ENCODE peak calls at places on chromosomes 2 and 18, in eight cellular contexts. W is LoVo; R is GF-D8; X is heart right ventricle; P is fibroblast of pulmonary artery; G is activated CD4-positive, alpha-beta T cell treated with anti-CD3 and anti-CD28 coated beads for 24 hours; O is stimulated activated CD4-positive, alpha-beta T cell treated with anti-CD3 and anti-CD28 coated beads, Interleukin-12 subunit alpha, Interleukin-12 subunit beta, amount 100 ng/mL, for 24 hours; S is A172. H is an unnamed sample.

GRCh38 chr2:36338124-36338826 is 17.3 kb upstream of the CRIM1 start:
- DNase-seq in W (no peak), R (no peak), X (no peak), P (no peak), G (no peak), O (no peak), S (no peak), H (no peak)

GRCh38 chr2:44333994-44334393 is 27.3 kb downstream of the PREPL start:
- DNase-seq in W (no peak), R (no peak), X (no peak), P (no peak), G (no peak), O (no peak), S (no peak), H (no peak)

GRCh38 chr2:178990533-178991241 is 59.2 kb downstream of the CCDC141 start:
- DNase-seq in W (no peak), R (no peak), X (no peak), P (no peak), G (no peak), O (no peak), S (no peak), H (no peak)

GRCh38 chr18:8229786-8230185 is 379.5 kb upstream of the RAB12 start:
- DNase-seq in W (no peak), R (no peak), X (no peak), P (no peak), G (no peak), O (no peak), S (no peak), H (no peak)

GRCh38 chr2:121036226-121036692 is 248.7 kb downstream of the TFCP2L1 start:
- DNase-seq in W (no peak), R (no peak), X (no peak), P (no peak), G (no peak), O (no peak), S (no peak), H (no peak)

GRCh38 chr2:66437601-66438497 is 2.9 kb downstream of the MEIS1 start:
- DNase-seq in W (no peak), R (no peak), X (no peak), P (peak), G (no peak), O (no peak), S (peak), H (no peak)

GRCh38 chr2:101737478-101738240 is 40.2 kb downstream of the MAP4K4 start:
- DNase-seq in W (no peak), R (no peak), X (no peak), P (peak), G (no peak), O (no peak), S (no peak), H (no peak)

GRCh38 chr2:71067567-71068217 is 756 bp upstream of the NAGK start:
- DNase-seq in W (no peak), R (no peak), X (no peak), P (no peak), G (no peak), O (no peak), S (no peak), H (no peak)

GRCh38 chr2:189076131-189076530 is 102.0 kb downstream of the COL3A1 start:
- DNase-seq in W (no peak), R (no peak), X (no peak), P (no peak), G (no peak), O (no peak), S (no peak), H (no peak)

GRCh38 chr2:65300134-65300771 is 72.6 kb downstream of the ACTR2 start:
- DNase-seq in W (no peak), R (no peak), X (peak), P (peak), G (no peak), O (no peak), S (peak), H (no peak)

GRCh38 chr18:25464211-25464610 is 112.2 kb upstream of the ZNF521 start:
- DNase-seq in W (no peak), R (no peak), X (no peak), P (peak), G (no peak), O (no peak), S (no peak), H (no peak)

GRCh38 chr2:188916831-188917230 is 57.3 kb upstream of the COL3A1 start:
- DNase-seq in W (no peak), R (no peak), X (no peak), P (no peak), G (no peak), O (no peak), S (no peak), H (no peak)

GRCh38 chr2:239880396-239880795 is 144.7 kb downstream of the NDUFA10 start:
- DNase-seq in W (no peak), R (no peak), X (no peak), P (no peak), G (no peak), O (no peak), S (no peak), H (no peak)

GRCh38 chr2:172113617-172114016 is 10.9 kb upstream of the DLX2 start:
- DNase-seq in W (no peak), R (no peak), X (no peak), P (peak), G (no peak), O (no peak), S (peak), H (no peak)

GRCh38 chr2:168751104-168751768 is 51.2 kb upstream of the NOSTRIN start:
- DNase-seq in W (no peak), R (no peak), X (no peak), P (no peak), G (no peak), O (no peak), S (no peak), H (no peak)

GRCh38 chr18:73118121-73118816 is 250.5 kb upstream of the NETO1 start:
- DNase-seq in W (no peak), R (no peak), X (no peak), P (peak), G (no peak), O (no peak), S (peak), H (no peak)

GRCh38 chr2:24209389-24210105 is 34.7 kb downstream of the FAM228A start:
- DNase-seq in W (no peak), R (no peak), X (no peak), P (no peak), G (no peak), O (no peak), S (no peak), H (no peak)

GRCh38 chr2:239337122-239337876 is 63.5 kb downstream of the HDAC4 start:
- DNase-seq in W (no peak), R (no peak), X (peak), P (no peak), G (no peak), O (no peak), S (no peak), H (no peak)

GRCh38 chr2:9644603-9645002 is 13.8 kb upstream of the YWHAQ start:
- DNase-seq in W (no peak), R (no peak), X (no peak), P (no peak), G (no peak), O (no peak), S (no peak), H (no peak)

GRCh38 chr18:10123006-10123950 is 209.5 kb downstream of the VAPA start:
- DNase-seq in W (no peak), R (no peak), X (no peak), P (no peak), G (no peak), O (no peak), S (no peak), H (no peak)

GRCh38 chr2:203878060-203878459 is 10.5 kb downstream of the CTLA4 start:
- DNase-seq in W (no peak), R (no peak), X (no peak), P (no peak), G (no peak), O (no peak), S (no peak), H (no peak)

GRCh38 chr2:241802806-241803318 is 6.1 kb upstream of the NEU4 start:
- DNase-seq in W (no peak), R (no peak), X (no peak), P (no peak), G (no peak), O (no peak), S (no peak), H (peak)